ENCODE peak calls at places on chromosome 6, in seven cellular contexts. Q is upper lobe of right lung, W is fibroblast of lung, U is osteocyte, Z is cardiac muscle cell, Y is nephron progenitor cell, B is heart right ventricle. N is an unnamed sample.

GRCh38 chr6:167672738-167673137 is 154.0 kb upstream of the AFDN start:
- DNase-seq in Q (no peak), W (no peak), U (no peak), Z (no peak), Y (no peak), B (no peak), N (no peak)

GRCh38 chr6:82818727-82819126 is 246.9 kb downstream of the UBE3D start:
- DNase-seq in Q (no peak), W (peak; percentile 83), U (no peak), Z (no peak), Y (no peak), B (no peak), N (no peak)

GRCh38 chr6:79167931-79168694 is 66.4 kb downstream of the HMGN3 start:
- DNase-seq in Q (no peak), W (peak; percentile 64), U (no peak), Z (no peak), Y (no peak), B (no peak), N (no peak)

GRCh38 chr6:53932502-53932901 is 137.7 kb downstream of the LRRC1 start:
- DNase-seq in Q (no peak), W (no peak), U (no peak), Z (no peak), Y (no peak), B (no peak), N (no peak)

GRCh38 chr6:142761756-142762155 is 183.2 kb downstream of the HIVEP2 start:
- DNase-seq in Q (no peak), W (no peak), U (no peak), Z (no peak), Y (no peak), B (no peak), N (no peak)

GRCh38 chr6:127366281-127367022 is 23.0 kb upstream of the ECHDC1 start:
- DNase-seq in Q (no peak), W (peak; percentile 96), U (no peak), Z (no peak), Y (no peak), B (no peak), N (no peak)

GRCh38 chr6:16205377-16206144 is 32.8 kb upstream of the GMPR start:
- DNase-seq in Q (no peak), W (peak; percentile 95), U (peak; percentile 93), Z (no peak), Y (peak; percentile 59), B (no peak), N (no peak)

GRCh38 chr6:125962900-125963497 is 6.4 kb downstream of the HINT3 start:
- DNase-seq in Q (no peak), W (no peak), U (no peak), Z (no peak), Y (no peak), B (no peak), N (no peak)

GRCh38 chr6:52548353-52548713 is 28.5 kb downstream of the TRAM2 start:
- DNase-seq in Q (no peak), W (peak; percentile 40), U (no peak), Z (no peak), Y (no peak), B (no peak), N (no peak)

GRCh38 chr6:68226460-68226859 is 408.6 kb upstream of the ADGRB3 start:
- DNase-seq in Q (no peak), W (no peak), U (no peak), Z (peak; percentile 23), Y (no peak), B (no peak), N (no peak)

GRCh38 chr6:159654483-159655098 is 38.5 kb downstream of the SOD2 start:
- DNase-seq in Q (no peak), W (peak; percentile 55), U (no peak), Z (peak; percentile 65), Y (peak; percentile 14), B (no peak), N (no peak)

GRCh38 chr6:885051-885590 is 192.2 kb upstream of the EXOC2 start:
- DNase-seq in Q (no peak), W (no peak), U (no peak), Z (no peak), Y (no peak), B (no peak), N (no peak)

GRCh38 chr6:29981211-29981812 is 39.0 kb downstream of the HLA-A start:
- DNase-seq in Q (no peak), W (no peak), U (peak; percentile 54), Z (no peak), Y (no peak), B (no peak), N (no peak)

GRCh38 chr6:28587011-28587745 is 61.5 kb downstream of the GPX5 start:
- DNase-seq in Q (peak; percentile 90), W (peak; percentile 70), U (no peak), Z (peak; percentile 74), Y (peak; percentile 48), B (peak; percentile 40), N (no peak)

GRCh38 chr6:72855471-72855870 is 233.6 kb downstream of the KCNQ5 start:
- DNase-seq in Q (no peak), W (peak; percentile 38), U (no peak), Z (no peak), Y (no peak), B (no peak), N (no peak)

GRCh38 chr6:31871068-31871659 is 7.6 kb downstream of the SLC44A4 start:
- DNase-seq in Q (no peak), W (peak; percentile 36), U (no peak), Z (no peak), Y (no peak), B (no peak), N (no peak)

GRCh38 chr6:129744880-129745237 is 34.9 kb upstream of the ARHGAP18 start:
- DNase-seq in Q (no peak), W (no peak), U (no peak), Z (no peak), Y (no peak), B (no peak), N (no peak)

GRCh38 chr6:44563397-44563796 is 175.9 kb downstream of the CDC5L start:
- DNase-seq in Q (no peak), W (peak; percentile 41), U (no peak), Z (no peak), Y (no peak), B (no peak), N (no peak)

GRCh38 chr6:47044418-47044817 is 2.3 kb upstream of the ADGRF1 start:
- DNase-seq in Q (no peak), W (peak; percentile 81), U (peak; percentile 30), Z (no peak), Y (no peak), B (no peak), N (no peak)

GRCh38 chr6:44609051-44609612 is 221.6 kb downstream of the CDC5L start:
- DNase-seq in Q (no peak), W (no peak), U (no peak), Z (no peak), Y (no peak), B (no peak), N (no peak)

GRCh38 chr6:74851598-74851997 is 354.3 kb downstream of the COL12A1 start:
- DNase-seq in Q (no peak), W (peak; percentile 14), U (no peak), Z (no peak), Y (no peak), B (no peak), N (no peak)

GRCh38 chr6:40542175-40542764 is 44.9 kb downstream of the LRFN2 start:
- DNase-seq in Q (peak; percentile 51), W (no peak), U (no peak), Z (no peak), Y (no peak), B (no peak), N (no peak)

GRCh38 chr6:138569970-138570715 is 70.8 kb upstream of the NHSL1 start:
- DNase-seq in Q (no peak), W (peak; percentile 65), U (no peak), Z (no peak), Y (no peak), B (no peak), N (no peak)

GRCh38 chr6:33619166-33619565 is 2.0 kb upstream of the ITPR3 start:
- DNase-seq in Q (no peak), W (no peak), U (no peak), Z (no peak), Y (no peak), B (no peak), N (no peak)

GRCh38 chr6:106334646-106335448 is 9.3 kb upstream of the ATG5 start:
- DNase-seq in Q (peak; percentile 68), W (peak; percentile 34), U (no peak), Z (peak; percentile 63), Y (peak; percentile 36), B (peak; percentile 13), N (no peak)

DNA sequence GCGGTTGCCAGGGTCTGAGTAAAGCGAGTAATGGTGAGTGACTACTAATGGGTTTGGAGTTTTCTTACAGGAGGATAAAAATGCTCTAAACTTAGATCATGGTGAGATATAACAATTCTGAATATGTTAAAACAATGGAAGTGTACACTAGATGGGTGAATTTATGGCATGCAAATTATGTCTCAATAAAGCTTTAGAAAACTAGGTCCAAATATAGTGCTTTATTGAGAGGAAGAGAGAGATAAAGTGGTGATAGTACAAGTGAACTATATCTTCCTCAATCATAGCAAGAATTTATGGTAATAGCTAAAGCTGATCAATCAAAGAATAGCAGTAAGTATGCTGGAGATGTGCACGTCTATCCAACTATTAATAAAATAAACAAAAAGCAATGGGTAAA is 23.9 kb downstream of the SRPK1 start:
- DNase-seq in Q (no peak), W (no peak), U (no peak), Z (no peak), Y (no peak), B (no peak), N (no peak)
- TF ChIP-seq CTCF in Q (no peak), W (no peak), U (no peak), Z (no peak), Y (no peak), B (no peak), N (no peak)

DNA sequence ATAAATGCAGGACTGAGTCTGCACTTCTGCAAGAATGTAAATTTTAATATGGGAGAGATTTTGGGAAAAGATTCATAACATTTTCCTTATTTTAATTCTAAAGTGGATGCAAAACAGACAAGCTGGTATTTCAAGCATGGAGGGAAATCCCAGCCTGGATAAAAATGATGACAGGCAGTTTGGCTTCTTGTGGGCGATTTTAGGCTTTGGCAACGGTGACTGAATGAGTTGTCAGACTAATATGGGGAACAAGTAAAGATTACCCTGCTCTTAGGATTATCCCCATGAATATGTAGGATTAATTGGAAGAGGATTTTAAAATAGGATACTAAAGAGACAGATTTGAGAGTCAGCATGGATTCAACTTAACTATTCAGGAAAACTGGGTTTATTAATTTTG is 21.1 kb downstream of the OGFRL1 start:
- DNase-seq in Q (no peak), W (no peak), U (no peak), Z (no peak), Y (no peak), B (no peak), N (no peak)
- TF ChIP-seq CTCF in Q (no peak), W (no peak), U (no peak), Z (no peak), Y (no peak), B (no peak), N (no peak)

GRCh38 chr6:69705954-69706353 is 90.9 kb downstream of the LMBRD1 start:
- DNase-seq in Q (no peak), W (no peak), U (no peak), Z (no peak), Y (no peak), B (no peak), N (no peak)
- TF ChIP-seq CTCF in Q (no peak), W (no peak), U (no peak), Z (no peak), Y (no peak), B (no peak), N (no peak)

DNA sequence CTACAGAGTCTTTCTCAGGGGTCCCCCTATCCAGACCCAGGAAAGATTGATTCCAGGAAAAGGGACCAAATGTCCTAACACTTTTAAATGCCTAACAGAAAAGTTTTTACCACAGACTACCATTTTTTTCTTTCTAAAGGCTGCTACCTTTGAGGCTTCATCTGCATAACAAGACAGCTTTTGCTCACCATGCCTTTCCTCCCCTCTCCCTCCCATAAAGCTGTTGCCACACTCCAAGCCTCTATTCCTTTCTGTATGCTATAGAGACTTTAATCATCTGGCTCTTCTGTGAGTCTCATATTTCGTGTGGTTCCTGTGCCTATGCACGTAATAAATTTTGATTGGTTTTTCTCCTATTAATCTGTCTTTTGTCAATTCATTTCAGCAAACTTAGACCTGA is 26.0 kb upstream of the LIN28B start:
- DNase-seq in Q (no peak), W (no peak), U (no peak), Z (no peak), Y (no peak), B (no peak), N (no peak)
- TF ChIP-seq CTCF in Q (no peak), W (no peak), U (no peak), Z (no peak), Y (no peak), B (no peak), N (no peak)